ENCODE peak calls at places on chromosomes 1 and 21, in five cellular contexts. Y, C, H, L and A are unnamed samples.

GRCh38 chr1:234478152-234478480 is 863 bp downstream of the TARBP1 start:
- DNase-seq in Y (peak), C (no peak), H (peak), L (no peak), A (peak)

GRCh38 chr1:42951588-42951987 is 7.1 kb downstream of the SLC2A1 start:
- DNase-seq in Y (no peak), C (no peak), H (no peak), L (no peak), A (no peak)

GRCh38 chr1:4797429-4797828 is 143.0 kb downstream of the AJAP1 start:
- DNase-seq in Y (no peak), C (no peak), H (no peak), L (no peak), A (no peak)

GRCh38 chr1:61238371-61238689 is 156.0 kb downstream of the NFIA start:
- DNase-seq in Y (no peak), C (no peak), H (no peak), L (no peak), A (no peak)

GRCh38 chr1:173429517-173430477 is 47.3 kb upstream of the PRDX6 start:
- DNase-seq in Y (peak), C (peak), H (peak), L (no peak), A (no peak)

GRCh38 chr21:45388011-45388521 is 16.9 kb upstream of the COL18A1 start:
- DNase-seq in Y (no peak), C (no peak), H (no peak), L (no peak), A (no peak)

GRCh38 chr1:56098956-56099355 is 480.4 kb downstream of the PLPP3 start:
- DNase-seq in Y (no peak), C (no peak), H (no peak), L (no peak), A (no peak)

GRCh38 chr21:26964379-26964778 is 2.5 kb downstream of the ADAMTS5 start:
- DNase-seq in Y (no peak), C (no peak), H (no peak), L (no peak), A (no peak)

GRCh38 chr1:232621050-232621449 is 8.9 kb downstream of the SIPA1L2 start:
- DNase-seq in Y (no peak), C (no peak), H (no peak), L (no peak), A (no peak)

GRCh38 chr1:74517599-74518051 is 5.2 kb upstream of the LRRC53 start:
- DNase-seq in Y (no peak), C (no peak), H (no peak), L (peak), A (no peak)

GRCh38 chr1:187715483-187715882 is 886.7 kb downstream of the PLA2G4A start:
- DNase-seq in Y (no peak), C (no peak), H (no peak), L (no peak), A (no peak)

GRCh38 chr1:27789511-27790154 is 16.6 kb downstream of the STX12 start:
- DNase-seq in Y (no peak), C (no peak), H (no peak), L (no peak), A (no peak)

GRCh38 chr1:51569284-51570062 is 47.4 kb upstream of the OSBPL9 start:
- DNase-seq in Y (peak), C (peak), H (no peak), L (peak), A (no peak)

GRCh38 chr1:7149080-7149838 is 364.0 kb downstream of the CAMTA1 start:
- DNase-seq in Y (no peak), C (no peak), H (peak), L (no peak), A (no peak)

GRCh38 chr1:40385437-40386310 is 12.1 kb downstream of the SMAP2 start:
- DNase-seq in Y (no peak), C (no peak), H (no peak), L (peak), A (no peak)

GRCh38 chr1:59601811-59602210 is 212.9 kb upstream of the HOOK1 start:
- DNase-seq in Y (no peak), C (no peak), H (no peak), L (no peak), A (no peak)

GRCh38 chr1:2228684-2229031 is 539 bp downstream of the SKI start:
- DNase-seq in Y (no peak), C (no peak), H (no peak), L (no peak), A (no peak)

GRCh38 chr1:67534627-67535065 is 104.4 kb upstream of the SERBP1 start:
- DNase-seq in Y (peak), C (no peak), H (no peak), L (no peak), A (no peak)

GRCh38 chr1:160062134-160062533 is 7.8 kb downstream of the KCNJ10 start:
- DNase-seq in Y (no peak), C (no peak), H (no peak), L (no peak), A (no peak)

GRCh38 chr1:169295846-169296245 is 71.8 kb downstream of the NME7 start:
- DNase-seq in Y (no peak), C (no peak), H (no peak), L (no peak), A (no peak)

GRCh38 chr21:37463083-37463780 is 96.7 kb downstream of the DYRK1A start:
- DNase-seq in Y (peak), C (no peak), H (no peak), L (peak), A (no peak)

GRCh38 chr1:205920159-205920558 is 23.1 kb downstream of the SLC26A9 start:
- DNase-seq in Y (no peak), C (no peak), H (no peak), L (no peak), A (no peak)

GRCh38 chr1:209899948-209900347 is 38.1 kb upstream of the SYT14 start:
- DNase-seq in Y (peak), C (peak), H (peak), L (no peak), A (peak)

GRCh38 chr1:94209425-94209824 is 28.0 kb downstream of the ARHGAP29 start:
- DNase-seq in Y (peak), C (no peak), H (no peak), L (no peak), A (no peak)

GRCh38 chr1:76433528-76433927 is 359.0 kb downstream of the ST6GALNAC3 start:
- DNase-seq in Y (no peak), C (no peak), H (no peak), L (no peak), A (no peak)

GRCh38 chr1:88731475-88731874 is 47.4 kb downstream of the PKN2 start:
- DNase-seq in Y (no peak), C (no peak), H (no peak), L (no peak), A (no peak)

GRCh38 chr21:20971296-20971921 is 26.8 kb upstream of the NCAM2 start:
- DNase-seq in Y (peak), C (peak), H (no peak), L (no peak), A (peak)

GRCh38 chr1:150234647-150235435 is 1.1 kb downstream of the ANP32E start:
- DNase-seq in Y (peak), C (peak), H (peak), L (peak), A (peak)

GRCh38 chr1:20728371-20729154 is 3.9 kb downstream of the SH2D5 start:
- DNase-seq in Y (no peak), C (no peak), H (no peak), L (no peak), A (no peak)

GRCh38 chr1:19445417-19446342 is 39.7 kb downstream of the CAPZB start:
- DNase-seq in Y (peak), C (no peak), H (no peak), L (no peak), A (peak)

GRCh38 chr1:184610872-184611614 is 143.6 kb downstream of the EDEM3 start:
- DNase-seq in Y (no peak), C (no peak), H (no peak), L (no peak), A (no peak)

GRCh38 chr1:101101362-101101761 is 75.8 kb upstream of the DPH5 start:
- DNase-seq in Y (no peak), C (no peak), H (no peak), L (no peak), A (no peak)

GRCh38 chr1:68010094-68010493 is 40.3 kb downstream of the DIRAS3 start:
- DNase-seq in Y (no peak), C (no peak), H (no peak), L (no peak), A (no peak)

DNA sequence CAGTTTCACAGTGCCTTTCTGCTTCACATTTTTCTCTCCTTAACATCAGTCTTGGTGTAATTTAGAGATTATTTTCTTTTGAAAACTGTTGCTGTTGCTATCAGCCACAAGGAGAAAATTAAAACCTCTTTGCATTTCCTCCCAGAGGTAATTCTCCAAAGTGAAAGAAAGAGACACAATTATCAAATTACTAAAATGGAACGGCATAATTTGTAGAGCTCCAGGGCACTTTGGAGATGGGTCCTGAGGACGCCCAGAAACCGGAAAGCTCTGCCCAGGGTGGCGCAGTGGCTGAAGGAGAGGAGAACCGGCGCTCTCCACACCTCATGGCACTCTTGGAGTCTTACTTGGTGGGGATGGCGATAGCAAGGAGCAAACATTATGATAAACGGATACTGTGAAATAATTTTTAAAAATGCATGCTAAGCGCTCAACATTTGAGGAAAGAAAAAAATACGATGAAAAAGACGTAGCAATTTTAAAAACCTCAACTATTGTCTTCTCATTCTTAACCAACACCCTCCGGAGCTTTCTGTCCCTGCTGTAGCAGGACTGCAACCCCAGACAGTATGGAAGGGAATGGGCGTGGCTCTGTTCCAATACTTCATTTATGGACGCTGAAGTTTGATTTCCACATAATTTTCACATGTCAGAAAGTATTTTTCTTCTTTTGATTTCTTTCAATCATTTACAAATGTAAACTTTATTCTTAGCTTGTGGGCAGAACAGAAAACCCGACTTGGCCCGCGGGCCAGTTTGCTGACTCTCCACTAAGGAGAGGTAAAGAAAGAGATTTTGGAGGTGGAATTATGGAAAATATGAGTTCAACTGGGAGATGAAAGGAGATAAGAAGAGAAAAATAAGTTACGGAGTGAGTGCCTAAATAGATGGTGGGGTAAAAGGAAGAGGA is 1.1 kb downstream of the S100A11 start:
- DNase-seq in Y (no peak), C (no peak), H (no peak), L (no peak), A (peak)
- TF ChIP-seq SUZ12 in Y (no peak), C (no peak), H (no peak), L (no peak), A (no peak)

DNA sequence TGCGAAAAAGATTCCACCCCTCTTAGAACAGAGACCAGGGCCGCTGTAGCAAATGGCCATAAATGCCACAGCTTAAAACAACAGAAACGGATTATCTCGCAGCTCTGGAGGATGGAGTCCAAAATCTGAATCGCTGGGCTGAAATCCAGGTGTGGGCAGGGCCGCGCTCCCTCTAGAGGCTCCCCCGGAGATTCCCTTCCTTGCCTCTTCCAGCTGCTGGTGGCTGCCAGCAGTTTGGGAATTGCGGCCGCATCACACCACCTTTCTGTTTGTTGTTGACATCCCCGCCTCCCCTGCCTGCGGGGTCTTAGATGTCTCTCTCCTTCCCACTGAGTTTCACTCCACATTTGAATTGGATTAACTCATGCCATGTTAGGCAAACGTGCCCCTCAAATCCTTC is 15.6 kb downstream of the PDE9A start:
- DNase-seq in Y (peak), C (no peak), H (no peak), L (no peak), A (no peak)
- TF ChIP-seq SUZ12 in Y (no peak), C (no peak), H (no peak), L (no peak), A (no peak)

GRCh38 chr1:203666621-203667020 is 40.0 kb downstream of the ATP2B4 start:
- DNase-seq in Y (no peak), C (no peak), H (no peak), L (no peak), A (no peak)

GRCh38 chr1:203665986-203666385 is 39.4 kb downstream of the ATP2B4 start:
- DNase-seq in Y (no peak), C (no peak), H (no peak), L (no peak), A (no peak)

GRCh38 chr1:203669739-203670138 is 43.1 kb downstream of the ATP2B4 start:
- DNase-seq in Y (peak), C (no peak), H (no peak), L (no peak), A (no peak)

GRCh38 chr1:203668401-203668800 is 41.8 kb downstream of the ATP2B4 start:
- DNase-seq in Y (no peak), C (no peak), H (no peak), L (no peak), A (no peak)

DNA sequence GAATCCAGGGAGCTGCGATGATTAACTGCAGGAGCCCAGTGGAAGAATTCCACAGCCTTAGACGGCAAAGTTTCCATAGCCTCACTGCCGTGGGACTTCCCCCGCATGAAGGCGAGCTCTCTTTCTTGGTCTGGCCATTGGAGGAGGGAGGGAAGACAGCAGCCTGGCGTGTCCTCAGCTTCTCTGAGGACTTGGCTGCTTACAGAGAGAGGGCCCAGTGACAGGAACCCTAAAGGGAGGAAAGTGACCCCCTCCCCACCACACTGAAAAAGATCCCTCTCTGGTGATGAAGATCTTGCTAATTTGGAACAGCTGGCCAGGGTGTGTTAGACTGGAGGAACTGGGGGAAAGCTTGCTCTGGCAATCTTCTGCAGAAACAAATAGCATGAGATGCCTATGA is 41.0 kb downstream of the ATP2B4 start:
- DNase-seq in Y (no peak), C (no peak), H (no peak), L (no peak), A (no peak)
- TF ChIP-seq SUZ12 in Y (no peak), C (no peak), H (no peak), L (no peak), A (no peak)

GRCh38 chr1:207821464-207822045 is 69.7 kb downstream of the CD46 start:
- DNase-seq in Y (no peak), C (no peak), H (no peak), L (no peak), A (no peak)
- TF ChIP-seq SUZ12 in Y (no peak), C (no peak), H (no peak), L (no peak), A (no peak)

GRCh38 chr1:227357229-227358078 is 39.2 kb upstream of the CDC42BPA start:
- DNase-seq in Y (peak), C (peak), H (peak), L (no peak), A (peak)
- TF ChIP-seq SUZ12 in Y (no peak), C (no peak), H (no peak), L (no peak), A (no peak)

DNA sequence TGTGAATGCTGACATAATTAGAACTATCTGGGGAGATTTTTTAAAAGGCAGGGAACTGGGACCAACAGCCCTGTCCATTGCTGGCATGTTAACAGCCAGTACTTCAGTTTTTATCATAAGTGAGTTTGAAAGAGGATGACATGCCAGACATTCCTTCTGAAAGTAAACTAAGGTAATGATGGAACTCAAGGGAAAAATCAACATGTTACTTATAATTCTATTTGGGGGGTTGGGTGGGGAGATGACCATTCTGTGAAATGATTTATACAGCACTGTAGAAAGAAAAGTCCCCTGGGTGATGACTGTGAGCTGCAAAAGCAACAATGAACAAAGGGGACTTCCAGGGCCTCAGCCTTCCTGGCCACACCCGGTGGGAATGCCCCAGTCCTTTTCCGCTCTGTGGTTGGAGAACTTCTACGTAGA is 5.4 kb upstream of the LAMC2 start:
- DNase-seq in Y (no peak), C (no peak), H (no peak), L (peak), A (no peak)
- TF ChIP-seq SUZ12 in Y (no peak), C (no peak), H (no peak), L (no peak), A (no peak)

GRCh38 chr1:186207401-186208085 is 167.5 kb downstream of the TPR start:
- DNase-seq in Y (no peak), C (no peak), H (no peak), L (no peak), A (no peak)
- TF ChIP-seq SUZ12 in Y (no peak), C (no peak), H (no peak), L (no peak), A (no peak)

DNA sequence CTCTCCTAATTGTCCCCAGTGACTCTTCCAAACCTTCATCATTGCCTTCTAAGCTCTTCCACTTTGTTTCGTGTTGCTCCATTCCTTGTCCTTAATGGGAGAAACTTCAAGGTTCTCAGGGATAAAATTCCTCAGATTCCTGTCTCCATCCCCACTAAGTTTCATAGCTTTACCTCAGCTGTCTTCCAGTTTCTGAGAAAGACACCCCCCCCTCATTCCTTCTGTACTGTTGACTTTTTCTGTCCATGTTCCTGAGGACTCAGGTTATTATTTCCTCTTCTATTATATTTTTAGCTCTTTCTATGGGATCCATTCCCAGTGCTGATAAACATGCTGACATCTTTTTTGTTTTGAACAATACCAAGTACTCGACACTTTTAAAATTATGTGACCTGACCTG is 215.3 kb upstream of the PTGFR start:
- DNase-seq in Y (no peak), C (no peak), H (no peak), L (no peak), A (no peak)
- TF ChIP-seq SUZ12 in Y (no peak), C (no peak), H (no peak), L (no peak), A (no peak)

GRCh38 chr1:116825400-116825734 is 71.1 kb downstream of the CD2 start:
- DNase-seq in Y (no peak), C (no peak), H (no peak), L (no peak), A (peak)
- TF ChIP-seq SUZ12 in Y (no peak), C (no peak), H (no peak), L (no peak), A (no peak)

DNA sequence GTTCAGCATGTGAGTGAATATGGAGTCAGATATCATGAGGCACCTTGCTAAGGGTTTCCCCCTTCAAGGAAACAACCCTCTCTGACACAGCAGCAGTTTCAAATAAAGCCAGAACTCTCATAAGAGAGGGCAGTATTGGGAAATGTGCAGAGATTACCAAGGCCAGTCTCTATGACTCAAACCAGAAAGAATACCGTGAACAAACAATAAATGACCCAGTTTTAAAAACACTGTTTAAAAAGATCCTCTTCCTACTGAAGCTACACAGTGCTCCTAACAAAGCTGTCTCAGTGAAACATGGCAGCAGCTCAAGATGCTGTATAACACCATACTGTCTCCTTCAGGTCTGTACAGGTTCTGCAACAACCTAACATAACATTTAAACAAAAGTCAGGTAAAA is 102.6 kb downstream of the KIAA0319L start:
- DNase-seq in Y (peak), C (no peak), H (no peak), L (no peak), A (no peak)
- TF ChIP-seq SUZ12 in Y (no peak), C (no peak), H (no peak), L (no peak), A (no peak)